ENCODE peak calls at places on chromosomes 13 and 19, in four cellular contexts. F is AG10803, D is cardiac fibroblast, N is nucleus accumbens. Z is an unnamed sample.

GRCh38 chr13:94351292-94352000 is 128.0 kb downstream of the DCT start:
- DNase-seq in F (peak), D (peak), N (no peak), Z (peak)

GRCh38 chr19:30173593-30174356 is 198.4 kb upstream of the ZNF536 start:
- DNase-seq in F (no peak), D (no peak), N (no peak), Z (no peak)

GRCh38 chr13:98393873-98394272 is 183.0 kb downstream of the STK24 start:
- DNase-seq in F (no peak), D (no peak), N (peak), Z (no peak)

GRCh38 chr19:48390188-48391099 is 907 bp downstream of the KDELR1 start:
- DNase-seq in F (peak), D (peak), N (peak), Z (peak)

GRCh38 chr19:49061445-49061844 is 3.2 kb downstream of the NTF4 start:
- DNase-seq in F (no peak), D (no peak), N (no peak), Z (no peak)

GRCh38 chr13:36072536-36072935 is 58.6 kb downstream of the DCLK1 start:
- DNase-seq in F (no peak), D (no peak), N (no peak), Z (no peak)

GRCh38 chr19:46821512-46822359 is 28.9 kb downstream of the AP2S1 start:
- DNase-seq in F (no peak), D (no peak), N (no peak), Z (peak)

GRCh38 chr13:112209731-112210130 is 142.8 kb downstream of the SOX1 start:
- DNase-seq in F (no peak), D (no peak), N (no peak), Z (no peak)

GRCh38 chr19:50933640-50934039 is 19.2 kb downstream of the KLK5 start:
- DNase-seq in F (peak), D (peak), N (no peak), Z (no peak)

GRCh38 chr19:55461974-55462628 is 659 bp upstream of the ISOC2 start:
- DNase-seq in F (no peak), D (peak), N (no peak), Z (no peak)

GRCh38 chr19:17757125-17757524 is 5.8 kb downstream of the FCHO1 start:
- DNase-seq in F (peak), D (peak), N (peak), Z (no peak)

GRCh38 chr19:31102674-31103073 is 246.6 kb downstream of the TSHZ3 start:
- DNase-seq in F (no peak), D (no peak), N (no peak), Z (no peak)

Z was measured in NB4.